ENCODE peak calls at places on chromosomes 16 and 17, in four cellular contexts. F is heart right ventricle, C is heart left ventricle, B is DND-41. D is an unnamed sample. For H3K4me1, the result is how much of the 10 kb centered on the place peaks cover.

GRCh38 chr17:57634713-57635465 is 110.2 kb downstream of the CCDC182 start:
- DNase-seq in F (no peak), C (no peak), B (no peak), D (no peak)

GRCh38 chr17:7593296-7593695 is 3.4 kb upstream of the SOX15 start:
- DNase-seq in F (no peak), C (no peak), B (no peak), D (no peak)

GRCh38 chr16:1002399-1003161 is 21.0 kb downstream of the SOX8 start:
- DNase-seq in F (no peak), C (no peak), B (no peak), D (peak)

GRCh38 chr17:75124041-75124818 is 7.3 kb downstream of the NT5C start:
- DNase-seq in F (peak), C (peak), B (no peak), D (peak)

GRCh38 chr16:89217388-89218191 is at the start of gene ZNF778:
- DNase-seq in F (peak), C (peak), B (peak), D (peak)

GRCh38 chr16:84471316-84471715 is 33.1 kb downstream of the MEAK7 start:
- DNase-seq in F (no peak), C (no peak), B (no peak), D (no peak)

GRCh38 chr16:57270221-57271062 is 14.0 kb downstream of the PLLP start:
- DNase-seq in F (no peak), C (peak), B (no peak), D (no peak)

GRCh38 chr16:48231675-48232214 is 12.4 kb upstream of the LONP2 start:
- DNase-seq in F (peak), C (no peak), B (peak), D (peak)

GRCh38 chr16:84832488-84833141 is 12.8 kb downstream of the CRISPLD2 start:
- DNase-seq in F (peak), C (peak), B (no peak), D (peak)

GRCh38 chr16:81526935-81527334 is 82.3 kb downstream of the CMIP start:
- DNase-seq in F (peak), C (no peak), B (no peak), D (no peak)

GRCh38 chr16:79186196-79186595 is 414.3 kb downstream of the MAF start:
- DNase-seq in F (peak), C (no peak), B (no peak), D (no peak)

GRCh38 chr16:79190542-79190941 is 410.0 kb downstream of the MAF start:
- DNase-seq in F (no peak), C (no peak), B (no peak), D (no peak)

GRCh38 chr16:79185681-79186080 is 414.9 kb downstream of the MAF start:
- DNase-seq in F (no peak), C (no peak), B (no peak), D (no peak)

GRCh38 chr16:79191933-79192332 is 408.6 kb downstream of the MAF start:
- DNase-seq in F (no peak), C (no peak), B (no peak), D (no peak)

GRCh38 chr16:79188115-79188779 is 412.3 kb downstream of the MAF start:
- DNase-seq in F (no peak), C (no peak), B (no peak), D (no peak)
- H3K4me3 ChIP-seq in F (no peak), C (no peak), B (no peak), D (no peak)

GRCh38 chr17:28774206-28774605 is 30.4 kb downstream of the TRAF4 start:
- DNase-seq in F (no peak), C (no peak), B (no peak), D (no peak)
- H3K4me1 ChIP-seq in F (under half), C (under half), B (under half), D (under half)

GRCh38 chr17:54969658-54970572 is 1.4 kb downstream of the STXBP4 start:
- DNase-seq in F (no peak), C (no peak), B (no peak), D (no peak)

GRCh38 chr17:54971147-54971546 is 2.6 kb downstream of the STXBP4 start:
- DNase-seq in F (no peak), C (no peak), B (no peak), D (no peak)

GRCh38 chr17:54967621-54968258 is 714 bp downstream of the COX11 start:
- DNase-seq in F (no peak), C (no peak), B (peak), D (no peak)

GRCh38 chr17:54968954-54969400 is 412 bp downstream of the STXBP4 start:
- DNase-seq in F (peak), C (no peak), B (no peak), D (no peak)

GRCh38 chr17:54968259-54968953 is at the start of the genes COX11 and STXBP4:
- DNase-seq in F (peak), C (peak), B (peak), D (peak)
- H3K4me3 ChIP-seq in F (peak), C (peak), B (peak), D (peak)

GRCh38 chr17:69450131-69450530 is 35.6 kb downstream of the MAP2K6 start:
- DNase-seq in F (no peak), C (no peak), B (no peak), D (no peak)
- H3K4me1 ChIP-seq in F (under half), C (under half), B (under half), D (under half)

GRCh38 chr17:82840431-82840831 is 609 bp upstream of the ZNF750 start:
- DNase-seq in F (no peak), C (no peak), B (no peak), D (no peak)
- H3K4me3 ChIP-seq in F (no peak), C (no peak), B (no peak), D (no peak)

GRCh38 chr17:78142113-78142861 is 3.9 kb upstream of the C17orf99 start:
- DNase-seq in F (no peak), C (no peak), B (no peak), D (peak)
- H3K4me1 ChIP-seq in F (under half), C (under half), B (under half), D (half or more)

GRCh38 chr17:65433592-65433991 is 127.9 kb downstream of the AXIN2 start:
- DNase-seq in F (no peak), C (no peak), B (peak), D (no peak)
- H3K4me3 ChIP-seq in F (no peak), C (no peak), B (no peak), D (no peak)

GRCh38 chr17:28249706-28250105 is 69.3 kb upstream of the TMEM97 start:
- DNase-seq in F (no peak), C (no peak), B (no peak), D (no peak)
- H3K4me1 ChIP-seq in F (under half), C (under half), B (under half), D (under half)

D was measured in mucosa of descending colon.